ENCODE peak calls at places on chromosome 2, in eight cellular contexts. E, P, Y, J, R, G, U and W are unnamed samples.

GRCh38 chr2:177242136-177242987 is 22.2 kb downstream of the NFE2L2 start:
- DNase-seq in P (peak; percentile 92), E (no peak), U (peak; percentile 78), J (no peak), R (peak; percentile 70), G (no peak), Y (peak; percentile 92), W (no peak)

GRCh38 chr2:43149482-43150107 is 76.8 kb downstream of the ZFP36L2 start:
- DNase-seq in R (no peak), Y (no peak), E (no peak), G (peak; percentile 81), P (no peak), J (no peak), U (no peak), W (no peak)

GRCh38 chr2:204763974-204764703 is 218.9 kb downstream of the PARD3B start:
- DNase-seq in E (no peak), Y (no peak), U (no peak), J (no peak), P (no peak), R (no peak), G (no peak), W (no peak)

GRCh38 chr2:162919111-162919510 is 80.5 kb upstream of the KCNH7 start:
- DNase-seq in G (no peak), E (no peak), P (peak; percentile 15), Y (no peak), J (no peak), U (no peak), R (no peak), W (no peak)

GRCh38 chr2:223740679-223741078 is 96.7 kb downstream of the AP1S3 start:
- DNase-seq in J (no peak), Y (no peak), E (no peak), G (no peak), P (no peak), U (no peak), R (no peak), W (no peak)

GRCh38 chr2:135144343-135144742 is 92.3 kb downstream of the RAB3GAP1 start:
- DNase-seq in P (no peak), G (no peak), R (no peak), J (no peak), E (no peak), Y (no peak), U (no peak), W (no peak)

GRCh38 chr2:60480089-60480773 is 73.2 kb downstream of the BCL11A start:
- DNase-seq in E (no peak), J (no peak), G (no peak), R (no peak), U (no peak), Y (peak; percentile 4), P (no peak), W (no peak)

GRCh38 chr2:46781468-46782189 is 134.0 kb downstream of the MCFD2 start:
- DNase-seq in G (no peak), J (no peak), Y (no peak), E (peak; percentile 14), R (no peak), U (no peak), P (no peak), W (no peak)

GRCh38 chr2:46050489-46050888 is 246.7 kb upstream of the EPAS1 start:
- DNase-seq in J (no peak), U (no peak), E (no peak), R (no peak), G (no peak), P (no peak), Y (no peak), W (no peak)